ENCODE peak calls at places on chromosomes 6 and 20, in four cellular contexts. N is A549, Z is K562, S is HepG2. R is an unnamed sample.

GRCh38 chr6:151647871-151648639 is 154.2 kb downstream of the CCDC170 start:
- DNase-seq in S (peak), Z (peak), N (no peak), R (no peak)

GRCh38 chr6:11994875-11995461 is 17.1 kb upstream of the HIVEP1 start:
- DNase-seq in Z (peak), S (no peak), N (no peak), R (no peak)

GRCh38 chr20:6767536-6768227 is at the start of gene BMP2:
- DNase-seq in S (no peak), N (peak), Z (peak), R (no peak)

GRCh38 chr20:2707353-2708072 is 14.9 kb downstream of the EBF4 start:
- DNase-seq in S (no peak), N (no peak), Z (no peak), R (no peak)

GRCh38 chr6:118708055-118708454 is 56.7 kb upstream of the CEP85L start:
- DNase-seq in S (no peak), N (no peak), Z (peak), R (no peak)

GRCh38 chr6:13559251-13559650 is 15.2 kb upstream of the SIRT5 start:
- DNase-seq in Z (no peak), S (peak), N (no peak), R (no peak)

GRCh38 chr6:53647437-53648094 is 18.0 kb downstream of the KLHL31 start:
- DNase-seq in N (no peak), S (no peak), Z (no peak), R (no peak)

GRCh38 chr20:3094848-3095629 is 10.5 kb upstream of the AVP start:
- DNase-seq in S (no peak), Z (no peak), N (no peak), R (no peak)

GRCh38 chr6:28269492-28269891 is 2.5 kb downstream of the ZSCAN26 start:
- DNase-seq in Z (peak), S (no peak), N (peak), R (no peak)

GRCh38 chr20:41264819-41265218 is 52.7 kb downstream of the ZHX3 start:
- DNase-seq in N (no peak), S (no peak), Z (no peak), R (no peak)

GRCh38 chr20:3980260-3981131 is 34.9 kb downstream of the RNF24 start:
- DNase-seq in Z (peak), N (peak), S (peak), R (no peak)

GRCh38 chr6:149855040-149855654 is 9.0 kb downstream of the LRP11 start:
- DNase-seq in S (peak), Z (no peak), N (peak), R (no peak)

GRCh38 chr20:50286609-50287008 is 96.0 kb downstream of the CEBPB start:
- DNase-seq in Z (no peak), S (no peak), N (peak), R (no peak)

GRCh38 chr6:31834367-31834703 is 6.8 kb downstream of the HSPA1B start:
- DNase-seq in Z (peak), S (peak), N (peak), R (peak)

GRCh38 chr20:31440012-31440659 is at the start of gene DEFB123:
- DNase-seq in Z (peak), N (no peak), S (no peak), R (no peak)

GRCh38 chr6:33421344-33421643 is 1.4 kb downstream of the SYNGAP1 start:
- DNase-seq in S (no peak), Z (no peak), N (no peak), R (no peak)

GRCh38 chr6:4610256-4610655 is 165.9 kb upstream of the CDYL start:
- DNase-seq in N (no peak), S (no peak), Z (no peak), R (no peak)

GRCh38 chr20:38725959-38726848 is 1.9 kb downstream of the SLC32A1 start:
- DNase-seq in Z (peak), S (peak), N (peak), R (no peak)

GRCh38 chr20:34883809-34884208 is 7.4 kb downstream of the ACSS2 start:
- DNase-seq in S (no peak), N (no peak), Z (no peak), R (no peak)

GRCh38 chr20:4038047-4038459 is 22.7 kb upstream of the RNF24 start:
- DNase-seq in S (no peak), Z (peak), N (no peak), R (peak)

GRCh38 chr6:156379946-156380707 is 397.1 kb upstream of the ARID1B start:
- DNase-seq in Z (no peak), S (no peak), N (peak), R (no peak)

GRCh38 chr6:129778793-129779192 is 68.8 kb upstream of the ARHGAP18 start:
- DNase-seq in Z (no peak), S (no peak), N (no peak), R (no peak)
- TF ChIP-seq POLR2AphosphoS2 in Z (no peak), S (no peak), N (no peak), R (no peak)

DNA sequence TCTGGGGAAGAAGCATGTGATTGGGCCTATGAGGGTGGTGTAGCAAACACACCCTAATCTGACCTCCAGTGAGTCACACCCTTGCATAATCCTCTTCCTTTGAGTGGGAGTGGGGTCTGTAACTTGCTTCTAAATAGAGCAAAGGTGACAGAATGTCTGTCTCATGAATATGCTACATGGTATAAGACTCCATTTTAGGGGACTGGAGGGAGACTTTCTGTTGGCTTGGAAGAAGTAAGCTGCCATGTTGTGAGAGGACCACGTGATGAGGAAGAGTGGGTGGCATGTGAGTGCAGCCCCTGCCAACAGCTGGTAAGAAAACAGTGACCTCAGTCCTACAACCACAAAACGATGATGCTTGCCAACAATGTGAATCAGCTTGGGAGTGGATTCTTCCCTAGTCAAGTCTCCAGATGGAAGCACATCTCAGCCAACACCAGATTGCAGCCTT is 3.7 kb downstream of the AK9 start:
- DNase-seq in N (no peak), Z (peak), S (no peak), R (no peak)
- TF ChIP-seq POLR2AphosphoS2 in N (no peak), Z (no peak), S (no peak), R (no peak)

DNA sequence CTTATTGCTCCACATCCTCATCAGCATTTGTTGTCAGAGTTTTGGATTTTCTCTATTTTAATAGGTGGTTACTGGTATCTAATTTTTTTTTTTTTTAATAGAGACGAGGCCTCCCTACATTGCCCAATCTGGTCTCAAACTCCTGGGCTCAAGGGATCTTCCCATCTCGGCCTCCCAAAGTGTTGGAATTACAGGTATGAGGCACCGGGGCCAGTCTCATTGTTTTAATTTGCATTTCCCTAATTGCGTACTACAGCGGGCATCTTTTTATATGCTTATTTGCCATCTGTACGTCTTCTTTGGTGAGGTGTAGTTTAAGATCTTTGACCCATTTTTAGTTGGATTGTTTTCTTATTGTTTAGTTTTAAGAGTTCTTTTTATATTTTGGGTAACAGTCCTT is 210.4 kb upstream of the SULF2 start:
- DNase-seq in S (no peak), N (no peak), Z (no peak), R (no peak)
- TF ChIP-seq POLR2AphosphoS2 in S (no peak), N (no peak), Z (no peak), R (no peak)

GRCh38 chr6:143973097-143973979 is 34.7 kb downstream of the PLAGL1 start:
- DNase-seq in S (peak), N (no peak), Z (no peak), R (no peak)
- TF ChIP-seq POLR2AphosphoS2 in S (no peak), N (no peak), Z (no peak), R (no peak)

GRCh38 chr20:59152559-59153354 is 10.9 kb upstream of the ZNF831 start:
- DNase-seq in S (no peak), N (no peak), Z (no peak), R (no peak)
- TF ChIP-seq POLR2AphosphoS2 in S (no peak), N (no peak), Z (no peak), R (no peak)

GRCh38 chr6:137638926-137639706 is 144.9 kb upstream of the OLIG3 start:
- DNase-seq in S (no peak), Z (no peak), N (no peak), R (no peak)

GRCh38 chr6:137640086-137640485 is 145.9 kb upstream of the OLIG3 start:
- DNase-seq in S (no peak), Z (no peak), N (no peak), R (no peak)

GRCh38 chr6:137645850-137646249 is 151.7 kb upstream of the OLIG3 start:
- DNase-seq in Z (no peak), S (no peak), N (no peak), R (no peak)

GRCh38 chr6:137637161-137637560 is 143.0 kb upstream of the OLIG3 start:
- DNase-seq in N (no peak), S (peak), Z (no peak), R (no peak)

DNA sequence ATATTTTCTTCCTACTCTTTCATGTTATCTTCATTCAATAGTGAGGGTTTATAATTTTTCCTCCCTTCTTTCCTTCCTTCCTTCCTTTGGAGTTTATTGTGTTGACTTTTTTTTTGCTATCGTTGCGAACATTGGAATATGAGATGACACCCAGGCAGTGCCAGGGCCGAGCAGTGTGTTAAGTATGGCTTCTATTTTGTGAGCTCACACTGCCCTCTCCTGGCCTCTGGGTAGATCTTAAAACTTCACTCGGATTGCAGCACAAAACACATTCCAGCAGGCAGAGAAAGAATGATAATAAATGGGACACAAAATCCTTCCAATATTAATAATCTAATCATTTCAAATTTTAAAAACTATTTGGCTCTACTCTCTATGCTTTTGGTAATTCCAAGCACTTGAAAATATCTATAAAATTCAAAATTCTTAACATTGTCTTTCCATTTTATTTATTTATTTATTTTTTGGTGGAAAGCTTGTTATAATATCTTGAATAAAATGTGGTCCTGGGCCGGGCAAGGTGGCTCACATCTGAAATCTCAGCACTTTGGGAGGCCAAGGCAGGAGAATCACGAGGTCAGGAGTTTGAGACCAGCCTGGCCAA is 147.4 kb upstream of the OLIG3 start:
- DNase-seq in Z (peak), N (peak), S (peak), R (no peak)
- TF ChIP-seq POLR2AphosphoS2 in Z (no peak), N (no peak), S (no peak), R (no peak)